ENCODE peak calls at places on chromosomes 16 and 17, in ten cellular contexts. Z is HuH-7; J is NCI-H345; T is cardiac fibroblast; Y is AG09309; X is endodermal cell; P is central memory CD8-positive, alpha-beta T cell; K is C1 segment of cervical spinal cord; W is T-cell; M is RPMI7951. V is an unnamed sample.

GRCh38 chr16:1677339-1677738 is 740 bp upstream of the JPT2 start:
- DNase-seq in M (no peak), Z (no peak), X (no peak), P (no peak), J (no peak), W (no peak), K (no peak), Y (no peak), T (no peak), V (no peak)

GRCh38 chr17:38420518-38420917 is 7.7 kb upstream of the ARHGAP23 start:
- DNase-seq in P (no peak), T (no peak), M (no peak), W (no peak), K (no peak), Z (no peak), X (no peak), J (no peak), Y (no peak), V (no peak)

GRCh38 chr17:80347948-80348351 is 67.0 kb upstream of the ENDOV start:
- DNase-seq in P (no peak), W (no peak), J (no peak), M (no peak), Z (no peak), Y (no peak), T (no peak), K (no peak), X (no peak), V (no peak)

GRCh38 chr17:77125432-77125901 is 15.3 kb upstream of the SEC14L1 start:
- DNase-seq in W (no peak), Y (peak), P (no peak), Z (no peak), K (no peak), T (peak), J (peak), M (peak), X (no peak), V (no peak)

GRCh38 chr17:1986783-1987451 is 38.2 kb downstream of the RTN4RL1 start:
- DNase-seq in J (no peak), K (no peak), M (no peak), Z (no peak), T (peak), Y (no peak), W (no peak), P (no peak), X (no peak), V (no peak)

GRCh38 chr17:81339180-81339501 is 44.0 kb upstream of the SLC38A10 start:
- DNase-seq in P (no peak), Z (peak), K (no peak), Y (no peak), X (peak), J (no peak), M (no peak), W (no peak), T (no peak), V (no peak)

GRCh38 chr17:29368926-29369325 is 21.2 kb upstream of the TAOK1 start:
- DNase-seq in T (no peak), P (no peak), X (peak), Y (no peak), M (no peak), K (no peak), Z (no peak), J (no peak), W (no peak), V (no peak)

GRCh38 chr17:66764559-66764958 is 70.4 kb upstream of the CACNG5 start:
- DNase-seq in J (peak), Z (no peak), M (peak), Y (no peak), T (no peak), K (no peak), P (no peak), X (no peak), W (no peak), V (no peak)

GRCh38 chr17:56737741-56738161 is 96.0 kb downstream of the C17orf67 start:
- DNase-seq in P (no peak), K (no peak), X (peak), Y (peak), Z (no peak), M (peak), J (no peak), T (peak), W (no peak), V (no peak)

GRCh38 chr16:81901483-81901882 is 109.8 kb downstream of the SDR42E1 start:
- DNase-seq in Z (no peak), P (no peak), X (no peak), K (no peak), W (no peak), M (no peak), Y (no peak), J (no peak), T (peak), V (no peak)

GRCh38 chr17:3794890-3795757 is 5.9 kb downstream of the ITGAE start:
- DNase-seq in Z (no peak), P (peak), X (peak), W (peak), M (peak), T (peak), K (no peak), Y (no peak), J (no peak), V (peak)

GRCh38 chr17:80005360-80006338 is 30.0 kb downstream of the TBC1D16 start:
- DNase-seq in J (peak), K (no peak), P (peak), Y (no peak), Z (peak), T (peak), W (peak), M (peak), X (peak), V (peak)

GRCh38 chr16:74372953-74373846 is 2.9 kb upstream of the NPIPB15 start:
- DNase-seq in Z (peak), P (no peak), W (no peak), Y (no peak), M (no peak), J (no peak), X (peak), T (no peak), K (no peak), V (no peak)

GRCh38 chr17:56779898-56780777 is 53.6 kb downstream of the C17orf67 start:
- DNase-seq in X (peak), J (peak), Y (no peak), M (peak), K (peak), T (peak), W (peak), Z (peak), P (peak), V (peak)

GRCh38 chr17:5019475-5019956 is 15.7 kb downstream of the SLC52A1 start:
- DNase-seq in Z (peak), K (no peak), T (peak), J (no peak), Y (no peak), M (no peak), P (no peak), X (peak), W (no peak), V (no peak)

GRCh38 chr16:76639685-76640289 is 362.6 kb downstream of the CNTNAP4 start:
- DNase-seq in Z (peak), M (peak), Y (no peak), W (no peak), K (no peak), J (no peak), X (peak), T (peak), P (no peak), V (no peak)

GRCh38 chr17:9002610-9003354 is 18.5 kb upstream of the NTN1 start:
- DNase-seq in T (no peak), W (no peak), X (peak), Y (no peak), K (no peak), Z (no peak), M (no peak), P (no peak), J (peak), V (no peak)

GRCh38 chr16:53752566-53752965 is 48.6 kb downstream of the FTO start:
- DNase-seq in J (no peak), Z (no peak), K (no peak), X (no peak), M (peak), P (no peak), W (no peak), Y (no peak), T (no peak), V (no peak)

GRCh38 chr17:49214665-49215360 is 4.3 kb downstream of the ABI3 start:
- DNase-seq in P (no peak), J (no peak), M (no peak), Y (no peak), T (no peak), X (no peak), W (no peak), Z (no peak), K (no peak), V (no peak)

GRCh38 chr17:27631409-27631755 is 394 bp downstream of the LGALS9 start:
- DNase-seq in M (no peak), J (no peak), P (no peak), W (no peak), X (no peak), Z (no peak), Y (no peak), T (no peak), K (no peak), V (no peak)

GRCh38 chr17:67421869-67422273 is 44.8 kb downstream of the PITPNC1 start:
- DNase-seq in W (peak), J (no peak), Y (peak), P (no peak), Z (no peak), X (no peak), M (peak), T (peak), K (no peak), V (peak)

V was measured in activated T-helper 2 cell treated with anti-CD3 and anti-CD28 coated beads, Interferon-gamma antibody, Interleukin-2, Interleukin-4, amounts not matched to agents 10 μg/mL and 5 μg/mL and 100 μg/mL, durations not matched to agents 14 hours and 24 hours and 36 hours.